ENCODE peak calls at places on chromosomes 7 and 10, in seven cellular contexts. One of them, this sample, is unnamed.

GRCh38 chr7:81112731-81113130 is 193.9 kb upstream of the SEMA3C start:
- DNase-seq in lung microvascular endothelial cell: no peak
- DNase-seq in activated naive CD8-positive, alpha-beta T cell treated with anti-CD3 and anti-CD28 coated beads, Interleukin-2, amount 50 U/mL, for 16 hours: no peak
- DNase-seq in putamen: no peak
- DNase-seq in activated T-cell treated with anti-CD3 and anti-CD28 coated beads for 48 hours: no peak
- DNase-seq in EL: no peak
- DNase-seq in head of caudate nucleus: no peak
- DNase-seq in this sample: no peak

GRCh38 chr10:11898372-11899066 is 75.4 kb downstream of the PROSER2 start:
- DNase-seq in activated T-cell treated with anti-CD3 and anti-CD28 coated beads for 48 hours: no peak
- DNase-seq in head of caudate nucleus: no peak
- DNase-seq in EL: no peak
- DNase-seq in putamen: no peak
- DNase-seq in lung microvascular endothelial cell: no peak
- DNase-seq in activated naive CD8-positive, alpha-beta T cell treated with anti-CD3 and anti-CD28 coated beads, Interleukin-2, amount 50 U/mL, for 16 hours: no peak
- DNase-seq in this sample: no peak

GRCh38 chr7:12686234-12686893 is 1.1 kb upstream of the ARL4A start:
- DNase-seq in activated naive CD8-positive, alpha-beta T cell treated with anti-CD3 and anti-CD28 coated beads, Interleukin-2, amount 50 U/mL, for 16 hours: peak
- DNase-seq in EL: peak
- DNase-seq in activated T-cell treated with anti-CD3 and anti-CD28 coated beads for 48 hours: peak
- DNase-seq in lung microvascular endothelial cell: peak
- DNase-seq in head of caudate nucleus: peak
- DNase-seq in putamen: peak
- DNase-seq in this sample: peak

GRCh38 chr7:101820703-101821102 is 3.3 kb downstream of the CUX1 start:
- DNase-seq in activated naive CD8-positive, alpha-beta T cell treated with anti-CD3 and anti-CD28 coated beads, Interleukin-2, amount 50 U/mL, for 16 hours: no peak
- DNase-seq in lung microvascular endothelial cell: no peak
- DNase-seq in putamen: no peak
- DNase-seq in EL: no peak
- DNase-seq in activated T-cell treated with anti-CD3 and anti-CD28 coated beads for 48 hours: no peak
- DNase-seq in head of caudate nucleus: no peak
- DNase-seq in this sample: no peak

GRCh38 chr10:97713351-97713827 is at the start of gene MARVELD1:
- DNase-seq in activated naive CD8-positive, alpha-beta T cell treated with anti-CD3 and anti-CD28 coated beads, Interleukin-2, amount 50 U/mL, for 16 hours: no peak
- DNase-seq in EL: peak
- DNase-seq in activated T-cell treated with anti-CD3 and anti-CD28 coated beads for 48 hours: no peak
- DNase-seq in lung microvascular endothelial cell: peak
- DNase-seq in head of caudate nucleus: peak
- DNase-seq in putamen: peak
- DNase-seq in this sample: peak

GRCh38 chr10:120982507-120982906 is 131.3 kb downstream of the WDR11 start:
- DNase-seq in head of caudate nucleus: no peak
- DNase-seq in activated T-cell treated with anti-CD3 and anti-CD28 coated beads for 48 hours: no peak
- DNase-seq in lung microvascular endothelial cell: no peak
- DNase-seq in activated naive CD8-positive, alpha-beta T cell treated with anti-CD3 and anti-CD28 coated beads, Interleukin-2, amount 50 U/mL, for 16 hours: no peak
- DNase-seq in putamen: no peak
- DNase-seq in EL: no peak
- DNase-seq in this sample: no peak

GRCh38 chr7:38318803-38319416 is 45.5 kb upstream of the TARP start:
- DNase-seq in activated T-cell treated with anti-CD3 and anti-CD28 coated beads for 48 hours: no peak
- DNase-seq in putamen: peak
- DNase-seq in head of caudate nucleus: no peak
- DNase-seq in lung microvascular endothelial cell: peak
- DNase-seq in activated naive CD8-positive, alpha-beta T cell treated with anti-CD3 and anti-CD28 coated beads, Interleukin-2, amount 50 U/mL, for 16 hours: no peak
- DNase-seq in EL: peak
- DNase-seq in this sample: peak

GRCh38 chr7:90675982-90676381 is 79.9 kb downstream of the CDK14 start:
- DNase-seq in lung microvascular endothelial cell: no peak
- DNase-seq in EL: no peak
- DNase-seq in activated naive CD8-positive, alpha-beta T cell treated with anti-CD3 and anti-CD28 coated beads, Interleukin-2, amount 50 U/mL, for 16 hours: no peak
- DNase-seq in head of caudate nucleus: no peak
- DNase-seq in activated T-cell treated with anti-CD3 and anti-CD28 coated beads for 48 hours: no peak
- DNase-seq in putamen: no peak
- DNase-seq in this sample: no peak

This sample was measured in A549.